ENCODE peak calls at places on chromosomes 7 and 10, in five cellular contexts. One of them, this sample, is unnamed.

GRCh38 chr10:126227762-126228134 is 160.5 kb downstream of the ADAM12 start:
- DNase-seq in sigmoid colon: no peak
- DNase-seq in ovary: no peak
- DNase-seq in adrenal gland: peak; percentile 28
- DNase-seq in PC-9: peak; percentile 43
- DNase-seq in this sample: no peak

GRCh38 chr7:148395990-148396716 is 194.4 kb upstream of the C7orf33 start:
- DNase-seq in ovary: no peak
- DNase-seq in PC-9: no peak
- DNase-seq in sigmoid colon: no peak
- DNase-seq in adrenal gland: no peak
- DNase-seq in this sample: no peak

GRCh38 chr7:107958764-107959526 is 44.0 kb downstream of the LAMB1 start:
- DNase-seq in sigmoid colon: no peak
- DNase-seq in adrenal gland: peak; percentile 55
- DNase-seq in PC-9: peak; percentile 76
- DNase-seq in ovary: no peak
- DNase-seq in this sample: no peak

GRCh38 chr7:95845007-95845406 is 72.7 kb downstream of the DYNC1I1 start:
- DNase-seq in ovary: no peak
- DNase-seq in sigmoid colon: no peak
- DNase-seq in PC-9: no peak
- DNase-seq in adrenal gland: no peak
- DNase-seq in this sample: no peak

GRCh38 chr7:234041-234711 is 41.8 kb downstream of the FAM20C start:
- DNase-seq in ovary: no peak
- DNase-seq in PC-9: no peak
- DNase-seq in adrenal gland: no peak
- DNase-seq in sigmoid colon: peak; percentile 87
- DNase-seq in this sample: no peak

GRCh38 chr10:129761573-129761972 is 202.5 kb downstream of the EBF3 start:
- DNase-seq in PC-9: no peak
- DNase-seq in adrenal gland: no peak
- DNase-seq in ovary: no peak
- DNase-seq in sigmoid colon: no peak
- DNase-seq in this sample: peak; percentile 4

GRCh38 chr10:36675458-36675880 is 449.9 kb upstream of the ANKRD30A start:
- DNase-seq in PC-9: no peak
- DNase-seq in ovary: no peak
- DNase-seq in sigmoid colon: no peak
- DNase-seq in adrenal gland: no peak
- DNase-seq in this sample: no peak

GRCh38 chr7:105046414-105046813 is 32.4 kb downstream of the KMT2E start:
- DNase-seq in adrenal gland: no peak
- DNase-seq in PC-9: peak; percentile 78
- DNase-seq in sigmoid colon: no peak
- DNase-seq in ovary: no peak
- DNase-seq in this sample: no peak

GRCh38 chr10:132554991-132555647 is 17.5 kb downstream of the INPP5A start:
- DNase-seq in sigmoid colon: peak; percentile 64
- DNase-seq in adrenal gland: peak; percentile 92
- DNase-seq in ovary: peak; percentile 13
- DNase-seq in PC-9: no peak
- DNase-seq in this sample: no peak

GRCh38 chr10:106540606-106541005 is 623.9 kb downstream of the SORCS1 start:
- DNase-seq in sigmoid colon: no peak
- DNase-seq in PC-9: no peak
- DNase-seq in adrenal gland: no peak
- DNase-seq in ovary: no peak
- DNase-seq in this sample: no peak

GRCh38 chr7:138328215-138328614 is 131.8 kb upstream of the TRIM24 start:
- DNase-seq in sigmoid colon: no peak
- DNase-seq in ovary: no peak
- DNase-seq in PC-9: peak; percentile 52
- DNase-seq in adrenal gland: no peak
- DNase-seq in this sample: peak; percentile 19

GRCh38 chr7:14934831-14935230 is 32.3 kb upstream of the DGKB start:
- DNase-seq in ovary: no peak
- DNase-seq in PC-9: no peak
- DNase-seq in adrenal gland: no peak
- DNase-seq in sigmoid colon: no peak
- DNase-seq in this sample: no peak

GRCh38 chr10:71074176-71074755 is 138.1 kb upstream of the UNC5B start:
- DNase-seq in sigmoid colon: peak; percentile 36
- DNase-seq in ovary: peak; percentile 1
- DNase-seq in PC-9: peak; percentile 82
- DNase-seq in adrenal gland: no peak
- DNase-seq in this sample: no peak

GRCh38 chr10:126931548-126931947 is 26.3 kb downstream of the DOCK1 start:
- DNase-seq in ovary: no peak
- DNase-seq in PC-9: no peak
- DNase-seq in adrenal gland: peak; percentile 16
- DNase-seq in sigmoid colon: no peak
- DNase-seq in this sample: no peak

GRCh38 chr7:94149776-94150545 is 145.8 kb upstream of the BET1 start:
- DNase-seq in sigmoid colon: no peak
- DNase-seq in ovary: no peak
- DNase-seq in adrenal gland: no peak
- DNase-seq in PC-9: no peak
- DNase-seq in this sample: no peak

GRCh38 chr10:5188358-5188757 is 3.4 kb upstream of the AKR1C8 start:
- DNase-seq in sigmoid colon: no peak
- DNase-seq in ovary: no peak
- DNase-seq in adrenal gland: no peak
- DNase-seq in PC-9: no peak
- DNase-seq in this sample: no peak

DNA sequence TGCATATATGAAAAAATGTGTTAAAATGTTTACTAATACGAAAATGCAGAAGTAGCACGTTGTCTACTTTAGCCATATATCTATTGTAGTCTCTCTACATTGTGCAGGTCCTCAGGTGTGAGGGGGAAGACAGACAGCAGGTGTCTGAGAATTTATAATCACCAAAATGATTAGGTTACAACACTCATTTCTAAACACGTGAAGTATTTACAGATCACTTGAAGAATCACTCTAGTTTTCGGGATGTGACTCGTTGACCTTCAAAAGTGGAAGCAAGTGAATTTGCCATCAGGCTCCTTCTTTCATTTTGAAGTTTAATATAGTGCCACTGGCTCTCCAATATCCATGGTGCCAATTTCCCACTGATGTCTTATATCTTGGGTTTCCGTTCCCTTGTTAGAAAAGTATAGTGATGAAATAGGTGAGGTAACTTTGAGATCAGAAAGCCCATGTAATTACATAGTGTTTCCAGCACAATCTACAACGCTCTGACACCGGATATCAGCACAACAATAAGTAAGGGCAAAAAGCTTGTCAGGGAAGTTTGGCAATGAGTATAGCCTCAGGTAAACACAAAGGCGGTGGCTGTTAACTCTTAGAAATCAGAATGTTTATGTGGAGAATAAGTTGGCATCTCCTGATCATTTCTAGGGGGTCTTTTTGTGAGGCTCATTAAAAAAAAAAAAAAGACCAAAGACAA is 57.5 kb upstream of the SP4 start:
- DNase-seq in ovary: no peak
- DNase-seq in PC-9: no peak
- DNase-seq in sigmoid colon: no peak
- DNase-seq in adrenal gland: no peak
- DNase-seq in this sample: no peak
- H3K4me1 ChIP-seq in ovary: no peaks in the 10 kb centered on the region
- H3K4me1 ChIP-seq in PC-9: peaks cover 17% of the 10 kb centered on the region
- H3K4me1 ChIP-seq in sigmoid colon: no peaks in the 10 kb centered on the region
- H3K4me1 ChIP-seq in adrenal gland: no peaks in the 10 kb centered on the region
- H3K4me1 ChIP-seq in this sample: no peaks in the 10 kb centered on the region

GRCh38 chr7:5687936-5688673 is 93.4 kb downstream of the RNF216 start:
- DNase-seq in PC-9: no peak
- DNase-seq in ovary: peak; percentile 7
- DNase-seq in adrenal gland: no peak
- DNase-seq in sigmoid colon: no peak
- DNase-seq in this sample: no peak

GRCh38 chr7:5689118-5689517 is 92.3 kb downstream of the RNF216 start:
- DNase-seq in sigmoid colon: no peak
- DNase-seq in ovary: no peak
- DNase-seq in PC-9: no peak
- DNase-seq in adrenal gland: no peak
- DNase-seq in this sample: no peak

GRCh38 chr7:5682889-5683670 is 98.4 kb downstream of the RNF216 start:
- DNase-seq in PC-9: no peak
- DNase-seq in sigmoid colon: peak; percentile 47
- DNase-seq in adrenal gland: no peak
- DNase-seq in ovary: peak; percentile 6
- DNase-seq in this sample: no peak

GRCh38 chr7:5685192-5685591 is 96.3 kb downstream of the RNF216 start:
- DNase-seq in ovary: peak; percentile 22
- DNase-seq in adrenal gland: no peak
- DNase-seq in PC-9: no peak
- DNase-seq in sigmoid colon: peak; percentile 61
- DNase-seq in this sample: no peak

DNA sequence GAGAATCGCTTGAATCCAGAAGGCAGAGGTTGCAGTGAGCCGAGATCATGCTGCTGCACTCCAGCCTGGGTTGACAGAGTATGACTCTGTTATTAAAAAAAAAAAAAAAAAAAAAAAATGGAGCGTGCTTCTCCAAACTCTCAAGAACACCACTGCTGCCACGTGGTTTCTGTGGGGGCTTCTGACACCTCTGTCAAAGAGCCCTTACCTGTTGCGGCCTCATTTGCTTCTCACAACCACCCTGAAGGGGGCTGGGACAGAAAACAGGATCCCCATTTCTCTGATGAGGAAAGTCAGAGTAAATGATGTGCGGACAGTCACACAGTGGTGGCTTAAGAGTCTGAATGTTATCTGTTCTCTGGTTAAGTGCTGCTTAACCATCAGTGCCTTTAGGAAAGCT is 95.3 kb downstream of the RNF216 start:
- DNase-seq in sigmoid colon: no peak
- DNase-seq in ovary: peak; percentile 13
- DNase-seq in adrenal gland: no peak
- DNase-seq in PC-9: no peak
- DNase-seq in this sample: no peak
- H3K4me1 ChIP-seq in sigmoid colon: peaks cover 97% of the 10 kb centered on the region
- H3K4me1 ChIP-seq in ovary: peaks cover 12% of the 10 kb centered on the region
- H3K4me1 ChIP-seq in adrenal gland: peaks cover 9% of the 10 kb centered on the region
- H3K4me1 ChIP-seq in PC-9: peaks cover 14% of the 10 kb centered on the region
- H3K4me1 ChIP-seq in this sample: peaks cover 23% of the 10 kb centered on the region

GRCh38 chr7:66205736-66206080 is 574 bp downstream of the TPST1 start:
- DNase-seq in PC-9: no peak
- DNase-seq in adrenal gland: peak; percentile 33
- DNase-seq in sigmoid colon: no peak
- DNase-seq in ovary: no peak
- DNase-seq in this sample: peak; percentile 34
- H3K4me1 ChIP-seq in PC-9: peaks cover 5% of the 10 kb centered on the region
- H3K4me1 ChIP-seq in adrenal gland: peaks cover 13% of the 10 kb centered on the region
- H3K4me1 ChIP-seq in sigmoid colon: peaks cover 12% of the 10 kb centered on the region
- H3K4me1 ChIP-seq in ovary: peaks cover 4% of the 10 kb centered on the region
- H3K4me1 ChIP-seq in this sample: peaks cover 4% of the 10 kb centered on the region

GRCh38 chr10:67925449-67926005 is 41.1 kb downstream of the SIRT1 start:
- DNase-seq in sigmoid colon: no peak
- DNase-seq in PC-9: no peak
- DNase-seq in adrenal gland: no peak
- DNase-seq in ovary: no peak
- DNase-seq in this sample: no peak

GRCh38 chr10:67924136-67924535 is 39.7 kb downstream of the SIRT1 start:
- DNase-seq in adrenal gland: no peak
- DNase-seq in ovary: no peak
- DNase-seq in sigmoid colon: no peak
- DNase-seq in PC-9: no peak
- DNase-seq in this sample: no peak

GRCh38 chr10:67921065-67921464 is 36.6 kb downstream of the SIRT1 start:
- DNase-seq in sigmoid colon: no peak
- DNase-seq in PC-9: no peak
- DNase-seq in adrenal gland: no peak
- DNase-seq in ovary: no peak
- DNase-seq in this sample: no peak

GRCh38 chr10:67926956-67927355 is 42.5 kb downstream of the SIRT1 start:
- DNase-seq in sigmoid colon: no peak
- DNase-seq in ovary: no peak
- DNase-seq in PC-9: no peak
- DNase-seq in adrenal gland: no peak
- DNase-seq in this sample: no peak

DNA sequence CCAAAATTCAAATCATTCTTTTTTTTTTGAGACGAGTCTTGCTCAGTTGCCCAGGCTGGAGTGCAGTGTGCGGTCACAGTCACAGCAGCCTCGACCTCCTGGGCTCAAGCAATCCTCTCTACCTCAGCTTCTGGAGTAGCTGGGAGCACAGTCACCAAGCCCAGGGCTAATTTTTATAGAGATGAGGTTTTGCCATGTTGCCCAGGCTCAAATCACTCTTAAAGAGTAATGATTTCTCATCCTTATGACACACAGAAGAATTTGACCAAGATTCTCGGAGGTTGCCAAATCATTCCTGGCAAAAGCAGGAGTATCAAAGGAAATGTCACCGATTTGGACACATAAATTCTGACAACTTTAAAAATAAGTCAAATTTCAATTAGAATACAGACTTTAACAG is 39.1 kb downstream of the SIRT1 start:
- DNase-seq in adrenal gland: no peak
- DNase-seq in sigmoid colon: no peak
- DNase-seq in PC-9: no peak
- DNase-seq in ovary: no peak
- DNase-seq in this sample: no peak
- H3K4me1 ChIP-seq in adrenal gland: no peaks in the 10 kb centered on the region
- H3K4me1 ChIP-seq in sigmoid colon: no peaks in the 10 kb centered on the region
- H3K4me1 ChIP-seq in PC-9: no peaks in the 10 kb centered on the region
- H3K4me1 ChIP-seq in ovary: no peaks in the 10 kb centered on the region
- H3K4me1 ChIP-seq in this sample: no peaks in the 10 kb centered on the region